ENCODE peak calls at places on chromosome 7, in six cellular contexts. G, O, E, H, I and Z are unnamed samples. For H3K27me3, the result is how much of the 10 kb centered on the place peaks cover.

GRCh38 chr7:142563470-142563869 is 185.8 kb upstream of the PRSS1 start:
- DNase-seq in G (no peak), O (no peak), E (no peak), H (no peak), I (no peak), Z (no peak)

GRCh38 chr7:103540986-103541385 is 95.0 kb upstream of the SLC26A5 start:
- DNase-seq in G (no peak), O (peak), E (no peak), H (no peak), I (no peak), Z (peak)

GRCh38 chr7:55552320-55553086 is 19.8 kb downstream of the VOPP1 start:
- DNase-seq in G (peak), O (peak), E (no peak), H (no peak), I (no peak), Z (no peak)

GRCh38 chr7:120989571-120990220 is 1.2 kb downstream of the CPED1 start:
- DNase-seq in G (no peak), O (peak), E (no peak), H (peak), I (peak), Z (no peak)

GRCh38 chr7:101066141-101066857 is 19.0 kb upstream of the TRIM56 start:
- DNase-seq in G (no peak), O (no peak), E (no peak), H (no peak), I (no peak), Z (peak)

GRCh38 chr7:114864278-114864677 is 57.6 kb upstream of the MDFIC start:
- DNase-seq in G (no peak), O (no peak), E (no peak), H (no peak), I (no peak), Z (no peak)

GRCh38 chr7:130933919-130934318 is 199.9 kb upstream of the KLF14 start:
- DNase-seq in G (no peak), O (no peak), E (no peak), H (no peak), I (no peak), Z (no peak)

GRCh38 chr7:76191783-76192240 is 9.9 kb upstream of the SRRM3 start:
- DNase-seq in G (no peak), O (no peak), E (peak), H (no peak), I (no peak), Z (no peak)

GRCh38 chr7:138945806-138946205 is 35.4 kb downstream of the KIAA1549 start:
- DNase-seq in G (no peak), O (no peak), E (no peak), H (no peak), I (no peak), Z (no peak)

GRCh38 chr7:6725003-6725402 is 18.3 kb upstream of the ZNF12 start:
- DNase-seq in G (no peak), O (no peak), E (no peak), H (no peak), I (no peak), Z (no peak)

GRCh38 chr7:78326870-78327269 is 528.3 kb downstream of the PHTF2 start:
- DNase-seq in G (no peak), O (peak), E (no peak), H (no peak), I (no peak), Z (no peak)

GRCh38 chr7:49497471-49497870 is 276.0 kb upstream of the VWC2 start:
- DNase-seq in G (no peak), O (no peak), E (no peak), H (no peak), I (no peak), Z (no peak)

GRCh38 chr7:129522088-129522970 is 20.0 kb downstream of the SMKR1 start:
- DNase-seq in G (no peak), O (no peak), E (no peak), H (no peak), I (no peak), Z (no peak)

GRCh38 chr7:102966450-102966849 is 53.6 kb downstream of the LRRC17 start:
- DNase-seq in G (no peak), O (no peak), E (no peak), H (no peak), I (no peak), Z (no peak)

GRCh38 chr7:112103246-112103645 is 103.0 kb downstream of the DOCK4 start:
- DNase-seq in G (no peak), O (no peak), E (no peak), H (no peak), I (no peak), Z (no peak)

GRCh38 chr7:3157541-3158287 is 114.0 kb upstream of the CARD11 start:
- DNase-seq in G (no peak), O (no peak), E (no peak), H (peak), I (no peak), Z (no peak)

GRCh38 chr7:73742753-73743641 is 4.4 kb upstream of the ABHD11 start:
- DNase-seq in G (peak), O (no peak), E (no peak), H (peak), I (no peak), Z (no peak)

GRCh38 chr7:87231243-87231642 is 11.7 kb upstream of the TMEM243 start:
- DNase-seq in G (no peak), O (peak), E (no peak), H (no peak), I (no peak), Z (no peak)

GRCh38 chr7:55250313-55250712 is 114.8 kb upstream of the LANCL2 start:
- DNase-seq in G (peak), O (no peak), E (peak), H (no peak), I (no peak), Z (peak)

GRCh38 chr7:139118234-139118802 is 8.8 kb upstream of the ZC3HAV1 start:
- DNase-seq in G (no peak), O (no peak), E (peak), H (no peak), I (no peak), Z (no peak)

GRCh38 chr7:95725170-95725569 is 47.2 kb upstream of the DYNC1I1 start:
- DNase-seq in G (no peak), O (no peak), E (no peak), H (no peak), I (no peak), Z (no peak)
- TF ChIP-seq CTCF in G (no peak), O (no peak), E (no peak), H (no peak), I (no peak), Z (no peak)

DNA sequence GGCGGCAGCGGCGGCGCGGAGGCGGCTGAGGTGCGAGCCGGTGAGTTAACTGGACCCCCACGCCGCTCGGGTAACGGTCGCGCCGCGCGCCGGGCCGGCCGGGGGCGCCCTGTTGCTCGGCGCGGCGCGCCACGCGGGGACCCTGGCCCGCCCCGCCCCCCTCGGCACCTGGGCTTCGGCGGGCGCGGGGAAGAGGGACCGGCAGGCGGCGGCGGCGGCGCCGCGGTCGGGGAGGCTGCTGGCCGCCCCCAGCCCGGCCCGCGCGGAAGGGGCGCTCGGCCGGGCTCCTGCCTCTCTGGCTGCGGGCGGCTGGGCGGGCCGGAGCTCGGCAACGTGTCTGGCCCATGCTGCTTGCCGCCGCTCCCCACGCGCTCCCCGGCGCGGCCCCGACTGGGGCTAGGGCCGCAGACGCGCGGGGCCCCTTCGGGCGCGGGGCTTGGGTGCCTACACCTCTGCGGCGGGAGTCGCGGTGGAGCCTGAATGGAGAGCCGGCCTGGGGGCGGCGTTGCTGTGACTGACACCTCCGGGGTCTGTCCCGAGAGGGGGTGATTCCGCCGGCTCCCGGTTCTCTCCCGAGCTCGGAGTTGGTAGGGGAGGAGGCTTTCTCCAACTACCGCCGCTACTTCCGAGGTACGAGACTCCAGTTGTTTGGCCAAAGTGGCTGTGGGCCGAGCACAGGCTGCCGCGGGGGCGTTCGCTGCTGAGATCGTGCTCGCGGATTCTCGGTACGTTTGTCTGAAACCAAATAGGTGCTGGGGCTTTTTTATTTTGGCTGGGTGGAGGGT is 494 bp downstream of the PALS2 start:
- DNase-seq in G (peak), O (peak), E (peak), H (peak), I (peak), Z (peak)
- TF ChIP-seq POLR2A in G (peak), O (no peak), E (no peak), H (no peak), I (no peak), Z (no peak)

GRCh38 chr7:45888993-45889366 is 692 bp downstream of the IGFBP1 start:
- DNase-seq in G (no peak), O (no peak), E (peak), H (no peak), I (no peak), Z (no peak)
- H3K27me3 ChIP-seq in G (under half), O (half or more), E (under half), H (under half), I (under half), Z (under half)

GRCh38 chr7:94615641-94616040 is 40.3 kb downstream of the SGCE start:
- DNase-seq in G (no peak), O (no peak), E (no peak), H (no peak), I (no peak), Z (no peak)
- TF ChIP-seq CTCF in G (no peak), O (no peak), E (no peak), H (no peak), I (no peak), Z (no peak)

DNA sequence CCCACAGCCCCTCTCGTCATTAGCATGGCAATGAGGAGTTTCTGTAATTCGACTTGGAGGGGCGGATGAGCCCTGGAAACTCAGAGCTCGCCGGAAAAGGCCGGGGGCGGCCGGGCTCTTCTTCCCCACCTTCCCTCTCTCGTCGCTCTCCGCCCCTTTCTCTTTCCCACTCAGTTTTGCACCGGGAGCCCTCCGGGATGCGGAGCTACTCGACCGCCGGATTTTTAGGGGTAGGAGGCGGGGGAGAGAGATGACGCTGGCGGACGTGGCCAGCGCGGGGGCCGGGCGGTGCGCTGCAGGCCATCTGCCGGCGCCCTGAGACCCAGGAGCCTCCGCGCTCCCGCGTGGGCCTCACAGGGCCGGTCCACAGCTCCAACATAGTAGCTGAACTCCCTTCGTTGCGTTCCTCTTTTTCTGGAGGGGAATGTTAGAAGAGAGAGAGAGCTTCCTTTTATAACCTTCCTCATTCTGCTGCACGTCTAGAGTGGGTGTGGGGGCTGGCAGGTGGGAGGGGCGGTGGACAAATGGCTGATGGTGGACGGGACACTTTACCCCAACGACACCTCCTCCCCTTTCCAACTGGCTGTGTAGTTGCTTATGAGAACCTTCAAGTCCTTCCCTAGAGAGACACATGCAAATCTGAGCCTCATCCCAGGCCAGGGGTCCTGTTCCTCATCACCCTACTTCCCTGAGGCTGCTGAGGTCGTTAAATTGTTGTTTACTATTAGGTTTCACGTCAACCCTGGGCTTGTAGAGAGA is 1.1 kb upstream of the HOXA1 start:
- DNase-seq in G (peak), O (no peak), E (no peak), H (peak), I (no peak), Z (no peak)
- TF ChIP-seq POLR2A in G (peak), O (no peak), E (no peak), H (peak), I (no peak), Z (no peak)